ENCODE peak calls at places on chromosomes 1 and 21, in five cellular contexts. E is keratinocyte; Q is activated CD8-positive, alpha-beta memory T cell treated with anti-CD3 and anti-CD28 coated beads, Interleukin-2, amount 50 U/mL, for 48 hours; Y is mesenteric fat pad; V is activated naive CD8-positive, alpha-beta T cell treated with anti-CD3 and anti-CD28 coated beads for 36 hours. L is an unnamed sample.

GRCh38 chr1:26539722-26540121 is 10.2 kb downstream of the RPS6KA1 start:
- DNase-seq in E (no peak), Q (no peak), Y (no peak), V (no peak), L (no peak)

GRCh38 chr1:24047101-24047459 is 64.9 kb downstream of the MYOM3 start:
- DNase-seq in E (peak), Q (no peak), Y (no peak), V (no peak), L (no peak)

GRCh38 chr1:6822530-6823359 is 37.5 kb downstream of the CAMTA1 start:
- DNase-seq in E (no peak), Q (no peak), Y (no peak), V (no peak), L (peak)

GRCh38 chr21:36330904-36331303 is 10.9 kb downstream of the MORC3 start:
- DNase-seq in E (no peak), Q (no peak), Y (no peak), V (peak), L (no peak)

GRCh38 chr21:45130324-45130774 is 56.0 kb downstream of the ADARB1 start:
- DNase-seq in E (no peak), Q (no peak), Y (no peak), V (no peak), L (no peak)

GRCh38 chr1:96329121-96329520 is 392.5 kb upstream of the PTBP2 start:
- DNase-seq in E (no peak), Q (no peak), Y (no peak), V (no peak), L (no peak)

GRCh38 chr1:98405581-98406059 is 255.9 kb upstream of the SNX7 start:
- DNase-seq in E (no peak), Q (no peak), Y (no peak), V (no peak), L (no peak)

GRCh38 chr1:91795601-91796389 is 90.2 kb downstream of the TGFBR3 start:
- DNase-seq in E (no peak), Q (no peak), Y (no peak), V (no peak), L (no peak)

GRCh38 chr1:7594002-7594713 is 176.9 kb upstream of the VAMP3 start:
- DNase-seq in E (no peak), Q (no peak), Y (no peak), V (no peak), L (no peak)

GRCh38 chr1:7113136-7113535 is 327.9 kb downstream of the CAMTA1 start:
- DNase-seq in E (no peak), Q (no peak), Y (no peak), V (no peak), L (no peak)

GRCh38 chr1:112267929-112268328 is 128.1 kb upstream of the CTTNBP2NL start:
- DNase-seq in E (no peak), Q (no peak), Y (no peak), V (no peak), L (no peak)

GRCh38 chr1:47921935-47922415 is 75.2 kb downstream of the TRABD2B start:
- DNase-seq in E (no peak), Q (no peak), Y (no peak), V (no peak), L (no peak)

GRCh38 chr1:59487335-59488031 is 190.6 kb downstream of the FGGY start:
- DNase-seq in E (peak), Q (no peak), Y (no peak), V (no peak), L (no peak)

GRCh38 chr1:198125995-198126758 is 30.6 kb upstream of the NEK7 start:
- DNase-seq in E (no peak), Q (no peak), Y (no peak), V (no peak), L (no peak)

GRCh38 chr1:159282118-159282517 is 20.0 kb upstream of the FCER1A start:
- DNase-seq in E (no peak), Q (no peak), Y (no peak), V (no peak), L (no peak)

GRCh38 chr1:76938304-76938703 is 71.0 kb downstream of the ST6GALNAC5 start:
- DNase-seq in E (no peak), Q (no peak), Y (no peak), V (no peak), L (no peak)

GRCh38 chr1:109089242-109090015 is 1.1 kb upstream of the TMEM167B start:
- DNase-seq in E (no peak), Q (peak), Y (no peak), V (peak), L (peak)

GRCh38 chr1:19650416-19651140 is 6.5 kb downstream of the NBL1 start:
- DNase-seq in E (no peak), Q (no peak), Y (no peak), V (no peak), L (no peak)

GRCh38 chr1:206967096-206967851 is 3.0 kb downstream of the FCAMR start:
- DNase-seq in E (no peak), Q (no peak), Y (peak), V (no peak), L (no peak)

GRCh38 chr21:14773777-14774345 is 227.7 kb upstream of the SAMSN1 start:
- DNase-seq in E (no peak), Q (peak), Y (no peak), V (peak), L (peak)

GRCh38 chr21:38912789-38913119 is 107.0 kb downstream of the ETS2 start:
- DNase-seq in E (no peak), Q (no peak), Y (no peak), V (no peak), L (no peak)

GRCh38 chr1:88117597-88117996 is 566.5 kb upstream of the PKN2 start:
- DNase-seq in E (no peak), Q (no peak), Y (no peak), V (no peak), L (no peak)

GRCh38 chr1:64540265-64540791 is 70.4 kb downstream of the CACHD1 start:
- DNase-seq in E (no peak), Q (no peak), Y (no peak), V (peak), L (no peak)

GRCh38 chr1:186738896-186739295 is 58.7 kb upstream of the PTGS2 start:
- DNase-seq in E (no peak), Q (no peak), Y (no peak), V (no peak), L (no peak)

GRCh38 chr1:91757760-91758545 is 128.0 kb downstream of the TGFBR3 start:
- DNase-seq in E (no peak), Q (no peak), Y (no peak), V (no peak), L (no peak)

GRCh38 chr1:99659755-99660210 is 13.9 kb downstream of the PALMD start:
- DNase-seq in E (no peak), Q (no peak), Y (no peak), V (no peak), L (no peak)

GRCh38 chr1:164953095-164953494 is 394.1 kb downstream of the PBX1 start:
- DNase-seq in E (no peak), Q (no peak), Y (no peak), V (no peak), L (no peak)

GRCh38 chr1:154514066-154514553 is 11.9 kb upstream of the SHE start:
- DNase-seq in E (no peak), Q (no peak), Y (no peak), V (no peak), L (no peak)

L was measured in left lobe of liver.